ENCODE peak calls at places on chromosomes 2 and 18, in five cellular contexts. A, D, L, G and I are unnamed samples.

GRCh38 chr2:170723446-170723958 is 8.4 kb downstream of the SP5 start:
- DNase-seq in D (no peak), G (no peak), A (no peak), L (no peak), I (no peak)

GRCh38 chr18:10401489-10401888 is 52.9 kb upstream of the APCDD1 start:
- DNase-seq in G (peak), D (no peak), L (no peak), A (no peak), I (no peak)

GRCh38 chr2:9536504-9536903 is 19.1 kb downstream of the ADAM17 start:
- DNase-seq in G (no peak), L (no peak), A (no peak), D (no peak), I (no peak)

GRCh38 chr18:58303363-58303762 is 259.3 kb downstream of the NEDD4L start:
- DNase-seq in G (no peak), L (no peak), D (no peak), A (no peak), I (no peak)

GRCh38 chr2:4272261-4272858 is 569.0 kb downstream of the DCDC2C start:
- DNase-seq in D (no peak), L (no peak), A (no peak), G (no peak), I (no peak)

GRCh38 chr2:68357608-68358337 is 7.3 kb upstream of the PLEK start:
- DNase-seq in D (peak), A (no peak), G (peak), L (peak), I (no peak)

GRCh38 chr2:98569197-98569793 is 39.0 kb downstream of the COA5 start:
- DNase-seq in L (peak), A (no peak), D (no peak), G (no peak), I (no peak)

GRCh38 chr2:36032046-36032445 is 323.5 kb upstream of the CRIM1 start:
- DNase-seq in D (no peak), L (no peak), A (no peak), G (no peak), I (no peak)

GRCh38 chr2:235170536-235171510 is 219.0 kb downstream of the SH3BP4 start:
- DNase-seq in A (no peak), D (no peak), L (peak), G (peak), I (peak)

GRCh38 chr2:201219328-201220096 is 36.6 kb downstream of the CASP10 start:
- DNase-seq in L (peak), A (no peak), D (no peak), G (no peak), I (no peak)

GRCh38 chr18:23276456-23276855 is 141.2 kb downstream of the CABLES1 start:
- DNase-seq in G (no peak), L (no peak), A (no peak), D (no peak), I (no peak)

DNA sequence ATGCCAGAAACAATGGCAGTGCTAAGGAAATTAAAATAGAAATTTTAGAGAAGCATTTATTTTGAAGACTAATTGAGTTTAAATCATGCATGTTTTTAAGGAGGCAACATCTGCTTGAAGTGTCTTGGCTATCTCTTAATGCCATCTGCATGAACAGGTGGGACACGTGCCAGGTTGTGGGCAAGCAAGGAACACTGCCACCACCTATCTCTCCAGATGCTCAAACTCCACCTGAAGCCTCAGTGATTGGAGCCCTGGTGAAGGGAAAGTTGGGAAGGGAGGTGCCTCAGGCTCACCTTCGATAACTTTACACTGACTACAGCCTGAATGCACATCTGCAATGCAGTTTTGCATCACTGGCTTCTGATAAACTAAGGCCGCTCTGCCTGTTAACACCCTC is 91.5 kb downstream of the TPGS2 start:
- DNase-seq in G (no peak), L (no peak), A (no peak), D (no peak), I (no peak)
- H3K27ac ChIP-seq in G (no peak), L (no peak), A (no peak), D (no peak), I (no peak)

GRCh38 chr2:237290249-237290648 is 123.7 kb downstream of the COL6A3 start:
- DNase-seq in D (peak), G (peak), A (no peak), L (peak), I (no peak)
- H3K27ac ChIP-seq in D (no peak), G (peak), A (peak), L (peak), I (peak)

GRCh38 chr18:76480913-76481312 is 14.1 kb downstream of the ZNF516 start:
- DNase-seq in D (no peak), A (no peak), G (no peak), L (no peak), I (no peak)

GRCh38 chr18:76479351-76480238 is 15.4 kb downstream of the ZNF516 start:
- DNase-seq in A (no peak), L (no peak), G (no peak), D (no peak), I (no peak)

GRCh38 chr18:76475450-76476203 is 19.4 kb downstream of the ZNF516 start:
- DNase-seq in G (no peak), A (no peak), L (no peak), D (no peak), I (no peak)

GRCh38 chr18:76474824-76475223 is 20.2 kb downstream of the ZNF516 start:
- DNase-seq in L (no peak), G (no peak), A (no peak), D (no peak), I (no peak)

DNA sequence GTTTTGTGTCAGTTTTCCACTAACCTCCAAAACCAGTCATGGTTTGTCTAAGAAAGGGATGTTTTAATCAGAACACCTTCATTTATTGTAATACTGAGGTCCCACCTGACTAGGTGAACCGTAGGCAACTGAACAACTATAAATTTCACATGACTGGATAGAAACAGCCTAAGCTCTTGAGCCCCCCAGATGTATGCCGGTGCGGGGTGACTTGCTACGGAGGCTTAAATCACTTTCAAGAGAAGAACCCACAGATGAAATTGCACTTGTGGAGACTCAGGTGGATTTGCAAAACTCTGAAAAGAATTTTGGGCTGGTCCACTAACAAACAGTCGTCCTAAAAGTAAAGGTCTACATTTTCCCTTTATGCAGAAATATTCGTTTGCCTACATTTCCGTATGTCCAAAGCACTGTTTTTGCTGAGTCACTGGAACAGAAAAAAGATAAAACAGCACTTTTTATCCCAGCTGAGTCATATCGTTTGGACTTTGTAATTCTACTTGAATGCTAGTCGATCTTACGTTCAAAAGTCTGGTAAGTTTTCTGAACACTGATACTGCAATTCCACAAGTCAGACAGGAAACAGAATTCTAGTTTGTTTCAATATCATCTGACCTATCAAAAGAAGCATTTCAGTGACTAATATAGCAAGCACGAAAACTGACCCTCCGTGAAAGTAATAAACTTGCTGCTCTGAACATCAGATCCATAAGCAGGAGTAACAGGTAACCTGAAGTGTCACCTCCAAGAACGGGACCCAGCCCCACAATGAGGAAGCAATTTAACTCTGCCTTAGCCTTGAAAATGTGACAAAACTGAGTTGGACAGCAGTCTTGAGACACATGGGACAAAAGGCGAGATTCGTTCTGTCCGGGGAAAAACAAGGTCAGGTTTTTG is 18.1 kb downstream of the ZNF516 start:
- DNase-seq in G (peak), D (no peak), A (no peak), L (no peak), I (peak)
- H3K27ac ChIP-seq in G (peak), D (peak), A (peak), L (peak), I (peak)

DNA sequence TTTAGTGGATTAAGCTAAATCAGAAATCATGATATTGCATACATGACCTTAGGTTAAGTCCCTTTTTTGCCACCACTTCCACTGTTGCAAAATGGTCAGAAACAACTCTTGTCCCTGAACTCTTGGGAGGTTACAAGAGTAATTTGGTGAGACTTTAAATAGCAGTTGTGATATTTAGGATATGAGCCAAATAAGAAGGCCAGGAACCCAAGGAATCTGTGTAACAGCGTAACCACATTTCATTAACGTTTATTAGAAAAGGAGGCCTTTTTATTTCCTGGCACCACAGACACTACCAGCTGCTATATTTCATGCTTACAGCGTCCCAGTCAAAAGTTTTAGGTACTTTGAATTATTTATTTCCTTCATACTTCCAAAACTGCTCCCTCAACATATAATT is 268.0 kb downstream of the GPD2 start:
- DNase-seq in G (no peak), A (no peak), L (no peak), D (no peak), I (no peak)
- H3K27ac ChIP-seq in G (no peak), A (no peak), L (no peak), D (no peak), I (no peak)

GRCh38 chr2:169010633-169011460 is 20.3 kb downstream of the ABCB11 start:
- DNase-seq in D (peak), A (no peak), G (no peak), L (no peak), I (peak)

GRCh38 chr2:169012812-169013627 is 18.1 kb downstream of the ABCB11 start:
- DNase-seq in A (no peak), D (no peak), L (no peak), G (no peak), I (no peak)

GRCh38 chr2:169010180-169010579 is 20.9 kb downstream of the ABCB11 start:
- DNase-seq in L (no peak), G (no peak), D (no peak), A (no peak), I (no peak)

GRCh38 chr2:169013628-169014026 is 17.5 kb downstream of the ABCB11 start:
- DNase-seq in A (no peak), L (no peak), G (no peak), D (no peak), I (no peak)

GRCh38 chr2:169011698-169012097 is 19.4 kb downstream of the ABCB11 start:
- DNase-seq in D (no peak), A (no peak), G (no peak), L (no peak), I (no peak)
- H3K27ac ChIP-seq in D (no peak), A (no peak), G (no peak), L (peak), I (peak)

DNA sequence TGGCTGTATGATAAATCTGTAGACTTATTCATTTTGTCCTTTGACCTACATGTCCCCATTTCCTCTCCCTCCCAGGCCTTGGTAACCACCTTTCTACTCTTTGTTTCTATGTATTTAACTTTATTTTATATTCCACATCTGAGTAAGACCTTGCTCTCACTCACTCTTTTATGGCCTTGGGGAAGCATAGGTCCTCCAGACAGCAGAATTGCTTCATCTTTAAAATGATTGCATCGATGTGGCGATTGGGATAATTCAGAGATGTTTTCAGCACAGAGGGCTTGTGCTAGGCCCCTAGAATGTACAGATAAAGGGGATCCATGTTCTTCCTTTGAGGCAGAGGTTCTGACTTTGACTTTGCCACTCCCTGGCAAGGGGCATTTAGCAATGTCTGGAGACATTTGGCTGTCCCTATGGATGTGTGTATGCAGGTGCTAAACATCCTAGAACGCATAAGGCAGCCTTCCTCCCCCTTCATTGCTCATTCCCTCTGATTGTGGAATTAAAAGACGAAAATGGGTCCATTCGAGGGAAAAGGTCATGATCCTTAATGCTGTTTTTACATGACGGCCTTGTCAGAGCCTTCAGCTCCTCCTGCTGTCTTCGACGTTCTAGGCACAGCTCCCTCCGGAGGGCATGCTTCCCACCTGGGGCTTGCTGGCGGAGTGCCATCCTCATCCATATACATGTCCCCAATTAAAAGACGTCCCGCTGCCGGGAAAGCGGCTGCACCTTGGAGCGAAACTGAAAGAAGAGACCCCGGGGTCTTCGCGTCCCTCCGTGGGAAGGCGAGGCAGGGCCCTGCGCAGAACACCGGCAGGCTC is 1.1 kb upstream of the GPR39 start:
- DNase-seq in A (no peak), L (peak), G (peak), D (no peak), I (no peak)
- H3K27ac ChIP-seq in A (peak), L (peak), G (peak), D (peak), I (peak)

GRCh38 chr2:218342837-218343236 is 13.8 kb upstream of the CATIP start:
- DNase-seq in G (no peak), D (no peak), L (no peak), A (no peak), I (no peak)
- H3K27ac ChIP-seq in G (no peak), D (no peak), L (no peak), A (no peak), I (no peak)

GRCh38 chr2:17306219-17306618 is 212.0 kb downstream of the RAD51AP2 start:
- DNase-seq in D (no peak), L (no peak), A (no peak), G (no peak), I (no peak)
- H3K27ac ChIP-seq in D (no peak), L (no peak), A (no peak), G (no peak), I (no peak)

GRCh38 chr2:60091884-60092283 is 461.6 kb downstream of the BCL11A start:
- DNase-seq in G (no peak), A (no peak), D (no peak), L (peak), I (no peak)
- H3K27ac ChIP-seq in G (no peak), A (no peak), D (no peak), L (peak), I (no peak)